ENCODE peak calls at places on chromosomes 1 and 21, in ten cellular contexts. J is WTC11, X is fibroblast of pulmonary artery, V is cardiac fibroblast, P is lower leg skin, Q is GM20000, I is NCI-H1417 treated with DMSO at 0.1 percent for 48 hours, S is RWPE1, K is heart right ventricle, B is GF-D8. Y is an unnamed sample.
A peak's percentile ranks its signal among the peaks of the same experiment; 100 is the strongest.

GRCh38 chr1:219669556-219669955 is 56.7 kb upstream of the ZC3H11B start:
- DNase-seq in V (no peak), Q (no peak), P (no peak), I (no peak), J (no peak), K (no peak), S (no peak), X (no peak), B (no peak), Y (no peak)

GRCh38 chr1:202058001-202058908 is 47.9 kb downstream of the ELF3 start:
- DNase-seq in J (no peak), B (no peak), S (no peak), K (no peak), X (no peak), P (no peak), Q (no peak), V (no peak), I (no peak), Y (peak; percentile 16)

GRCh38 chr1:94862718-94863117 is 42.6 kb downstream of the SLC44A3 start:
- DNase-seq in K (no peak), I (no peak), Q (no peak), S (peak; percentile 62), J (no peak), P (no peak), X (no peak), V (no peak), B (no peak), Y (no peak)

GRCh38 chr1:147598631-147599361 is 57.5 kb downstream of the BCL9 start:
- DNase-seq in K (peak; percentile 54), V (peak; percentile 9), P (peak; percentile 91), J (peak; percentile 63), I (no peak), S (no peak), X (no peak), B (no peak), Q (peak; percentile 33), Y (peak; percentile 21)

GRCh38 chr1:69569281-69569970 is 1.7 kb downstream of the LRRC7 start:
- DNase-seq in P (no peak), X (no peak), I (no peak), J (peak; percentile 14), Q (peak; percentile 12), B (no peak), V (no peak), K (no peak), S (no peak), Y (peak; percentile 8)

GRCh38 chr1:116666090-116666489 is 1.4 kb downstream of the IGSF3 start:
- DNase-seq in B (no peak), Q (peak; percentile 33), K (no peak), X (no peak), P (no peak), S (no peak), I (no peak), V (no peak), J (no peak), Y (no peak)

GRCh38 chr1:203252678-203253077 is 23.2 kb upstream of the CHIT1 start:
- DNase-seq in I (no peak), V (no peak), X (no peak), B (no peak), K (no peak), P (no peak), J (no peak), Q (no peak), S (no peak), Y (no peak)

GRCh38 chr1:107897428-107898339 is 67.3 kb downstream of the VAV3 start:
- DNase-seq in Q (no peak), K (no peak), I (no peak), J (no peak), S (no peak), X (no peak), V (no peak), B (peak; percentile 84), P (no peak), Y (no peak)

GRCh38 chr1:42479621-42480020 is 16.5 kb downstream of the CCDC30 start:
- DNase-seq in I (no peak), B (no peak), V (no peak), S (peak; percentile 28), J (no peak), K (no peak), X (peak; percentile 8), P (no peak), Q (no peak), Y (no peak)

GRCh38 chr1:181398544-181398943 is 84.8 kb upstream of the CACNA1E start:
- DNase-seq in Q (peak; percentile 82), B (no peak), V (no peak), P (no peak), X (no peak), I (no peak), J (no peak), K (no peak), S (no peak), Y (no peak)

GRCh38 chr1:225972344-225973152 is 26.6 kb downstream of the SDE2 start:
- DNase-seq in I (no peak), Q (no peak), J (no peak), K (no peak), P (no peak), X (no peak), S (no peak), B (no peak), V (no peak), Y (no peak)

GRCh38 chr1:209787551-209787950 is 3.2 kb upstream of the C1orf74 start:
- DNase-seq in B (no peak), J (no peak), V (peak; percentile 59), K (no peak), I (no peak), P (no peak), Q (no peak), X (peak; percentile 33), S (no peak), Y (no peak)

GRCh38 chr21:45200596-45201296 is 86.9 kb downstream of the POFUT2 start:
- DNase-seq in I (no peak), B (peak; percentile 28), Q (no peak), S (no peak), V (no peak), X (no peak), P (no peak), J (no peak), K (no peak), Y (no peak)

GRCh38 chr1:81998165-81998564 is 197.4 kb downstream of the ADGRL2 start:
- DNase-seq in B (no peak), S (no peak), P (no peak), K (no peak), J (no peak), I (no peak), X (peak; percentile 7), Q (no peak), V (peak; percentile 13), Y (peak; percentile 18)

Y was measured in AG20443.